ENCODE peak calls at places on chromosomes 12 and 14, in seven cellular contexts. Q is effector memory CD4-positive, alpha-beta T cell; A is stomach; N is HepG2; P is sigmoid colon; C is fibroblast of lung; U is adrenal gland. R is an unnamed sample. For H3K4me1 and H3K36me3, the result is how much of the 10 kb centered on the place peaks cover.

GRCh38 chr12:67919406-67919805 is 69.8 kb upstream of the IFNG-AS1 start:
- DNase-seq in Q (no peak), N (no peak), U (no peak), P (no peak), C (peak), A (no peak), R (no peak)

GRCh38 chr14:90499121-90499520 is 102.3 kb downstream of the CALM1 start:
- DNase-seq in U (no peak), P (peak), C (no peak), Q (no peak), N (no peak), A (no peak), R (no peak)

GRCh38 chr12:12560587-12561304 is 1.9 kb downstream of the DUSP16 start:
- DNase-seq in Q (peak), A (peak), U (peak), C (peak), P (peak), N (peak), R (peak)

GRCh38 chr12:113204806-113205205 is 16.5 kb upstream of the TPCN1 start:
- DNase-seq in N (no peak), A (no peak), U (no peak), C (no peak), P (no peak), Q (no peak), R (no peak)

GRCh38 chr12:88579941-88580871 is at the start of gene KITLG:
- DNase-seq in U (peak), C (peak), A (peak), Q (no peak), N (peak), P (peak), R (no peak)

GRCh38 chr14:62269204-62269603 is 507.0 kb downstream of the SNAPC1 start:
- DNase-seq in C (peak), N (no peak), Q (no peak), U (no peak), A (no peak), P (no peak), R (no peak)

GRCh38 chr14:78805586-78805985 is 635.4 kb downstream of the NRXN3 start:
- DNase-seq in N (no peak), P (no peak), A (no peak), Q (no peak), C (no peak), U (no peak), R (no peak)

GRCh38 chr12:10366875-10367274 is 23.0 kb downstream of the KLRK1 start:
- DNase-seq in P (no peak), U (no peak), C (no peak), A (no peak), Q (no peak), N (peak), R (no peak)

GRCh38 chr12:14614704-14615121 is 47.0 kb upstream of the PLBD1 start:
- DNase-seq in N (no peak), A (no peak), U (no peak), Q (no peak), P (no peak), C (no peak), R (no peak)

GRCh38 chr12:3398196-3398789 is 92.7 kb upstream of the PRMT8 start:
- DNase-seq in U (no peak), Q (no peak), P (no peak), C (no peak), N (no peak), A (no peak), R (no peak)

GRCh38 chr12:3885179-3886094 is 12.2 kb upstream of the PARP11 start:
- DNase-seq in P (no peak), U (peak), Q (peak), C (peak), A (no peak), N (peak), R (no peak)

GRCh38 chr12:62732861-62733427 is 202.0 kb downstream of the PPM1H start:
- DNase-seq in U (peak), Q (no peak), N (no peak), C (peak), P (no peak), A (no peak), R (no peak)

GRCh38 chr12:26453246-26453645 is 257.9 kb downstream of the SSPN start:
- DNase-seq in U (no peak), C (no peak), Q (no peak), N (no peak), P (no peak), A (no peak), R (no peak)

GRCh38 chr14:38696925-38697324 is 406.1 kb downstream of the SEC23A start:
- DNase-seq in A (no peak), P (no peak), N (no peak), U (no peak), C (no peak), Q (no peak), R (no peak)

GRCh38 chr12:89138048-89138852 is 214.1 kb downstream of the DUSP6 start:
- DNase-seq in C (peak), U (no peak), P (no peak), Q (no peak), N (no peak), A (no peak), R (no peak)

DNA sequence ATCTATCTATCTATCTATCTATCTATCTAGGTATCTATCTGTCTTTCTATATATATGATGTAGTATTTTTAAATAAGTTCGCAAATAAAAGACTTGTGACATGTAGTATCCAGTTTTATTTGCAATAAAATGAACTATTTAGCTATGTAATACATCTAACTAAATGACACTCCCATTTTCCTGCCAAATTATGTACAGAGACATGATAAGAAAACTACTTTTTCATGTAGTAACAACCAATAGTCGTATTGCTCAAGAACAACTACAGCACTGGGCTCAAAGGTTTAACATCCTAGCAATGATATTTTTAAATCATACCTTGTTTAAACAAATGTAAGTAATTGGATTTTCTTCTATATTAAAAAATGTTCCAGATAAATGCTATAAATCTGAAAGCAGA is 55.5 kb upstream of the FLRT2 start:
- DNase-seq in U (no peak), C (no peak), A (no peak), P (no peak), Q (no peak), N (no peak), R (no peak)
- H3K4me1 ChIP-seq in U (under half), C (under half), A (under half), P (under half), Q (under half), N (under half), R (under half)

DNA sequence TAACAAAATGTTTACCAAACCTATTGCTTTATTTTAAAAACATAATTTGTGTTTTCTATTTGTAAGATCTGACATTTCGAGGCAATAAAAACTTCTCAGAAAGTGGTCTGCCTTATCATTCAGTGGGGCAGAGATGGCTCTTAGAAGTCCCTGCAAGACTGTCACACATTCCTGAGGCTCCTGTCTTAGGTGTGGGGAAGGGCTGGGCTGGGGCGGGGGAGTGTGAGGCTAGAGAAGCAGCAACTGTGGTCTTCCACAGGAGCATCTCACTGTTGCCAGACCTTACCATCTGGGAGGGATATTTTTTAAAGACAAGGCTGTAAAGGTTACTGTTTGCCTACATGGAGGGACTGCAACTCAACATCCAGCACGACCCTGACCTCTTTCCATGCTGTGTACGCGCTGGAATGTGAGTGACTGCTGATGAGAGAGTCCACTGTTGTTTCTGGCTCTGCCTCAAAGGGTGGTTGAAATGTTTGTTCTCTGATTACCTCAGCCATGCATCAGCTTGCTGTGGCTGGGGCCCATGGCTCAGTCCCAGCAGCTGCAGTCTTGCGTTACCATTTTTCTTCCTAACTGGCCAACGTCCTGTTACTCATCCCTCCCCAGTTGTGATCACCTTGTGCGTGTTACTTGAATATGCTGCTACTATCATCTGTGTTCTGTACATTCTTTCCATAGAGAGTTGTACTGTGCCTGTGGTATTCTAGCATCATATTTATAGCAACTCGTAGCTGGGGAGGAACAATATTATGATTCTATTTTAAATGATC is 12.4 kb downstream of the ERG28 start:
- DNase-seq in A (peak), Q (no peak), C (peak), P (peak), U (peak), N (peak), R (no peak)
- H3K36me3 ChIP-seq in A (under half), Q (under half), C (under half), P (under half), U (under half), N (under half), R (under half)

GRCh38 chr12:126937431-126937830 is 1329.5 kb upstream of the TMEM132C start:
- DNase-seq in N (no peak), P (no peak), Q (no peak), C (no peak), U (no peak), A (no peak), R (no peak)
- H3K4me1 ChIP-seq in N (under half), P (under half), Q (under half), C (under half), U (under half), A (under half), R (under half)

GRCh38 chr12:64580681-64581080 is 29.6 kb upstream of the RASSF3 start:
- DNase-seq in Q (no peak), U (no peak), A (no peak), C (no peak), P (peak), N (no peak), R (no peak)
- H3K36me3 ChIP-seq in Q (under half), U (under half), A (under half), C (under half), P (under half), N (under half), R (under half)

GRCh38 chr14:22822619-22823551 is 6.8 kb upstream of the MRPL52 start:
- DNase-seq in U (peak), A (peak), Q (peak), P (peak), C (peak), N (peak), R (peak)

GRCh38 chr14:22822017-22822618 is 6.9 kb upstream of the SLC7A7 start:
- DNase-seq in Q (no peak), P (peak), N (no peak), A (no peak), C (no peak), U (no peak), R (no peak)

GRCh38 chr14:22821193-22822016 is 6.2 kb upstream of the SLC7A7 start:
- DNase-seq in C (no peak), N (peak), Q (no peak), A (peak), P (peak), U (no peak), R (no peak)

GRCh38 chr14:22819191-22819988 is 4.2 kb upstream of the SLC7A7 start:
- DNase-seq in N (peak), A (peak), C (peak), Q (no peak), U (peak), P (peak), R (no peak)

DNA sequence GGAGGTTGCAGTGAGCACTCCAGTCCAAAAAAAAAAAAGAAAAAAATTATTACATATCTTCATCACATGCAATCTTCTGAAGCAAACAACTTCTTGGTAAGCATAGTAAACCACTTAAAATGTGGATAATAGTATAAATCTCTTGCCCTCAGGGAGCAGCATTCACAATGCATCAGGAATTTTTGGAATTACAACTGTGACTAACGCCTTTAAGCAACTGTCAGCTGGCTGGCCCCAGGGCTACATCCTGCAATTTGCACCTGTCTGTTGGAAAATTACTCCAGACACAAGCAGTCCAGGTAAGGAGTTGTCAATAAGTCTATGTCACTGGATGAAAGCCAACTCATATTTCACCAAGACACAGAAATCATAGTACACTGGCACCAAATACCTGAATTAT is 5.5 kb upstream of the SLC7A7 start:
- DNase-seq in U (no peak), P (no peak), Q (no peak), C (peak), N (no peak), A (no peak), R (no peak)
- H3K4me1 ChIP-seq in U (under half), P (under half), Q (under half), C (under half), N (half or more), A (half or more), R (under half)

GRCh38 chr14:92923744-92924103 is 774 bp downstream of the CHGA start:
- DNase-seq in P (no peak), C (no peak), N (no peak), Q (no peak), U (no peak), A (no peak), R (no peak)
- H3K36me3 ChIP-seq in P (under half), C (under half), N (under half), Q (under half), U (under half), A (under half), R (under half)

DNA sequence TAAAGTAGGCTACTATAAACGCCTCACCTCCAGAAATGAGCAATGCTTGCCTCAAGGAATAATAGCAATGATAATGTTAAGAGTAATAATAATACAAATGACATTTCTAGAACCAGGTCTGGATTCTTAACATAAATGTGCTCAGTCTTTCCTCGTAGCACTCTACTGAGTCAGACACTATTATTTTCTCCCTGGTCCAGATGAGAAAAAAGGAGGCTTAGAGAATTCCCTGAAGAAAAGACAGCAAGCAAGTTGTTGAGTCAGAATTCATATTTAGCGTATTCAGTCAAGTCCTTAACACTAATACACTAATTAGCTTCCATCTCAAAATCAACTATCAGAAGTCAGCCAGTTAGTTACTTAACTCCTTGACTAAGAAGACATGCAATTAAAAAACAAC is 13.2 kb downstream of the KCNC2 start:
- DNase-seq in A (no peak), U (no peak), N (no peak), C (no peak), P (no peak), Q (no peak), R (no peak)
- H3K4me1 ChIP-seq in A (under half), U (under half), N (under half), C (under half), P (under half), Q (under half), R (under half)

GRCh38 chr14:69235708-69236107 is 24.2 kb upstream of the GALNT16 start:
- DNase-seq in P (no peak), U (no peak), Q (no peak), C (no peak), A (no peak), N (no peak), R (no peak)

GRCh38 chr14:69234106-69234505 is 25.9 kb upstream of the GALNT16 start:
- DNase-seq in Q (no peak), P (no peak), U (no peak), C (no peak), N (no peak), A (no peak), R (no peak)

GRCh38 chr14:69237584-69237983 is 22.4 kb upstream of the GALNT16 start:
- DNase-seq in Q (no peak), A (no peak), N (no peak), C (no peak), P (no peak), U (no peak), R (no peak)

GRCh38 chr14:69238883-69239282 is 21.1 kb upstream of the GALNT16 start:
- DNase-seq in U (no peak), P (no peak), Q (no peak), C (no peak), A (no peak), N (no peak), R (no peak)

DNA sequence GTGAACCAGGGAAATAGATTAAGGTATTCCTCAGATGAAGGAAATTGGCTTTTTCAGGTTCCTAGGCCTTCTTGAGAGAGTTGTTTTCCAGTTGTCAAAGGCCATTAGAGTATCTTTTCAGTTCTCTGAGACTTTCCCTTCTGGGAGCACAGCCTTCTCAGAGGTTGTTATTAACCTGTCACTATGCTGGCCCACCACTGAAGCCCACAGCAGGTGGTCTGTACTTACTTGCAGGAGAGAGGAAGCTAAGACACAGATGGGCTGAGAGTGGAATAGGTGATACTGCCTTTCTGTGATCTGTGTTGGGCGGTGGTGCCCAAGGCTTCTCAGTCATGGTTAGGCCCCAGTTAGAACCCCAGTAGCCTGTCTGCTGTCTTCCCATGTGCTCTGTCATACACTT is 22.8 kb upstream of the GALNT16 start:
- DNase-seq in Q (no peak), U (no peak), N (no peak), P (no peak), A (no peak), C (no peak), R (no peak)
- H3K36me3 ChIP-seq in Q (under half), U (half or more), N (under half), P (half or more), A (half or more), C (under half), R (under half)